ENCODE peak calls at places on chromosomes 2 and 18, in five cellular contexts. S, C, J, O and U are unnamed samples.

GRCh38 chr2:233278921-233279320 is 27.4 kb downstream of the ATG16L1 start:
- DNase-seq in J (no peak), S (no peak), C (no peak), O (no peak), U (no peak)

GRCh38 chr18:37564796-37565137 is 831 bp downstream of the CELF4 start:
- DNase-seq in J (peak; percentile 71), O (no peak), S (no peak), C (no peak), U (no peak)

GRCh38 chr18:52054301-52054700 is 285.7 kb upstream of the DCC start:
- DNase-seq in S (no peak), C (no peak), J (no peak), O (no peak), U (no peak)

GRCh38 chr18:11070593-11070992 is 78.8 kb downstream of the PIEZO2 start:
- DNase-seq in C (no peak), J (no peak), O (no peak), S (no peak), U (no peak)

GRCh38 chr2:47345584-47345913 is 57.4 kb upstream of the MSH2 start:
- DNase-seq in S (no peak), J (no peak), O (no peak), C (peak; percentile 48), U (no peak)

GRCh38 chr2:119011910-119012209 is 69.9 kb downstream of the MARCO start:
- DNase-seq in O (no peak), C (no peak), S (no peak), J (no peak), U (no peak)

GRCh38 chr2:80303006-80303741 is 1.4 kb downstream of the LRRTM1 start:
- DNase-seq in O (no peak), S (no peak), J (no peak), C (no peak), U (no peak)

GRCh38 chr2:173010233-173010632 is 65.4 kb upstream of the MAP3K20 start:
- DNase-seq in O (no peak), C (no peak), J (no peak), S (no peak), U (no peak)

GRCh38 chr2:172109670-172110421 is 7.1 kb upstream of the DLX2 start:
- DNase-seq in J (no peak), C (no peak), O (no peak), S (no peak), U (no peak)

GRCh38 chr2:201661366-201661765 is 18.1 kb upstream of the TMEM237 start:
- DNase-seq in C (no peak), O (no peak), S (no peak), J (no peak), U (no peak)

GRCh38 chr2:97936199-97936598 is 59.5 kb downstream of the TMEM131 start:
- DNase-seq in O (no peak), J (peak; percentile 68), S (no peak), C (peak; percentile 25), U (no peak)

GRCh38 chr2:135890830-135891229 is 14.6 kb upstream of the MCM6 start:
- DNase-seq in C (no peak), S (no peak), O (no peak), J (no peak), U (no peak)

GRCh38 chr2:69185807-69186206 is 172.8 kb downstream of the ANTXR1 start:
- DNase-seq in C (no peak), S (no peak), J (no peak), O (no peak), U (no peak)

GRCh38 chr2:85536479-85536878 is 2.5 kb upstream of the MAT2A start:
- DNase-seq in S (no peak), O (no peak), C (no peak), J (no peak), U (no peak)

GRCh38 chr2:86477349-86477748 is 36.2 kb downstream of the KDM3A start:
- DNase-seq in O (no peak), J (no peak), C (no peak), S (no peak), U (no peak)

GRCh38 chr2:85628658-85629057 is 12.7 kb downstream of the USP39 start:
- DNase-seq in C (no peak), O (no peak), S (no peak), J (no peak), U (no peak)

GRCh38 chr2:239077260-239077659 is 229.4 kb downstream of the TWIST2 start:
- DNase-seq in J (no peak), C (no peak), O (no peak), S (no peak), U (no peak)

GRCh38 chr2:20356042-20356441 is 5.4 kb upstream of the PUM2 start:
- DNase-seq in J (no peak), O (no peak), S (no peak), C (no peak), U (no peak)

GRCh38 chr2:113962692-113963480 is 73.0 kb downstream of the ACTR3 start:
- DNase-seq in C (no peak), O (no peak), J (no peak), S (no peak), U (no peak)

GRCh38 chr18:58194028-58194427 is 150.0 kb downstream of the NEDD4L start:
- DNase-seq in J (peak; percentile 65), C (no peak), O (no peak), S (no peak), U (no peak)

GRCh38 chr2:120508581-120509041 is 162.7 kb downstream of the INHBB start:
- DNase-seq in J (no peak), O (no peak), S (peak; percentile 63), C (no peak), U (no peak)

GRCh38 chr18:76686737-76687231 is 135.6 kb upstream of the ZNF236 start:
- DNase-seq in C (peak; percentile 48), O (no peak), S (peak; percentile 76), J (peak; percentile 70), U (no peak)

GRCh38 chr2:146821836-146822316 is 1023.0 kb upstream of the ACVR2A start:
- DNase-seq in J (no peak), S (no peak), C (no peak), O (no peak), U (no peak)

GRCh38 chr2:145744541-145745386 is 1224.8 kb upstream of the ZEB2 start:
- DNase-seq in C (no peak), O (no peak), S (no peak), J (no peak), U (no peak)

GRCh38 chr2:228652366-228652765 is 470.9 kb upstream of the SPHKAP start:
- DNase-seq in J (no peak), C (no peak), S (no peak), O (no peak), U (no peak)

GRCh38 chr18:63365909-63366269 is 1.1 kb downstream of the KDSR start:
- DNase-seq in C (no peak), S (no peak), J (no peak), O (no peak), U (no peak)

GRCh38 chr2:184628051-184628450 is 29.7 kb downstream of the ZNF804A start:
- DNase-seq in S (no peak), O (no peak), C (no peak), J (no peak), U (no peak)

GRCh38 chr2:149458502-149458901 is 128.1 kb downstream of the LYPD6 start:
- DNase-seq in C (no peak), O (no peak), S (no peak), J (no peak), U (no peak)

GRCh38 chr18:48938827-48939367 is 11.9 kb downstream of the SMAD7 start:
- DNase-seq in C (no peak), S (no peak), J (no peak), O (no peak), U (no peak)
- H3K4me1 ChIP-seq in C (peaks cover 99% of the 10 kb centered on the region), S (peaks cover 100% of the 10 kb centered on the region), J (peaks cover 85% of the 10 kb centered on the region), O (peaks cover 93% of the 10 kb centered on the region), U (peaks cover 70% of the 10 kb centered on the region)

DNA sequence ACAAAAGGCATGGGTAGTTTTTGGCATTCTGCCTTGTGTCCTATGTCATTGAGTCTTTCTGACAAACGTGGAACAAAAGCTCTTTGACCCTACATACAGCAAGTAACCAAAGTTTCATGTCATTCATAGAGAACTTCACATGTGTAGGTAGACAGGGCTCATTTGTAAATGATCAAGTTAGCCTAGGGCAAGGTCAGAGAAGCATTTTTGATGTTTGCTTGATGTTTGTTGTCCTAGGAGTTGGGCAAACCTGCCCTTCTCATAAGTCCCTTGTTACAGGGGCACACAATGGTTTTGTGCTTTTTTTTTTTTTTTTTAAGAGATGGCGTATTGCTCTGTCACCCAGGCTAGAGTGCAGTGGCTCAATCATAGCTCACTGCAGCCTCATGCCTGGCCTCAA is 83.3 kb upstream of the FAM136A start:
- DNase-seq in S (no peak), C (peak; percentile 43), O (no peak), J (no peak), U (no peak)
- H3K36me3 ChIP-seq in S (no peaks in the 10 kb centered on the region), C (no peaks in the 10 kb centered on the region), O (no peaks in the 10 kb centered on the region), J (no peaks in the 10 kb centered on the region), U (no peaks in the 10 kb centered on the region)

DNA sequence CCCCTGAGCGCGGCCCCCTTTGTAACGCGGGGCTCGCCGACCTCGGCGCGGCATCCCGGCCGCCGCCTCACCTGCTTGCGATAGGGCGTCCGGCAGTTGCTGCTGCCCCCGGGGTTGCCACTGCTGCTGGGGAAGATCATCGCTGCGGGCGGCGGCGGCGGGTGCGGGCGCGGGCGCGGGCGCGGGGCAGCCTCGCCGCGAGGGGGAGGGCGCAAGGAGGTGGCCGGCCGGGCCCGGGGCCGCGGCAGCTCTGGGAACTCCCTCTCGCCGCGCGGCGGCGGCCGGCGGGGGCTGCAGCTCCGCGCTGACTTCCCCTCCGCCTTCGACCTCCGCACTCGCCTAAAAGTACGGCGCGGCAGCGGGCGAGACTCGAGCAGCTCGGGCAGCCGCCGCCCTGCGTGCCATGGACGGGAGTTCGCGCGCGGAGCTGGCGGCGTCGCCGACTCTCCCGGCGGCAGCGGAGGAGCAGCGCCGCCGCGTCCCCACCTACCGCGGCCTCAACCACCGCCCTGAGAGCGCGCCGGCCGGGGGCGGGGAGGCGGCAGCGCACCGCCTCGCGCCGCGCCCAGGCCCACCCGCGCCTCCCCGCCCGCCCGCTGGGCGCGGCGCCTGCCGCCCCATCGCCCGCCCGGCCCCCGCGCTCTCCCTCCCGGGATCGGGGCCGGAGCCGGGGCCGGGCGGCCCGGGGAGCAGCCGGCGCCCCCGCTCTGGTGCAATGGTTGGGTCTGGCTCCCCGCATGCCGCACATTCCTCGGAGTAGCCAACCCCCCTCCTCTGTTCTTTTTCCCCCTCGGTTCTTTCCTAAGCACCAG is 86.0 kb downstream of the RBMS1 start:
- DNase-seq in O (peak; percentile 73), S (peak; percentile 75), C (peak; percentile 31), J (peak; percentile 58), U (no peak)
- H3K4me1 ChIP-seq in O (peaks cover 77% of the 10 kb centered on the region), S (peaks cover 60% of the 10 kb centered on the region), C (peaks cover 58% of the 10 kb centered on the region), J (peaks cover 4% of the 10 kb centered on the region), U (peaks cover 43% of the 10 kb centered on the region)

GRCh38 chr2:241602720-241603119 is 34.2 kb downstream of the THAP4 start:
- DNase-seq in O (no peak), S (no peak), J (no peak), C (no peak), U (no peak)

GRCh38 chr2:241598061-241598460 is 38.9 kb downstream of the THAP4 start:
- DNase-seq in O (no peak), C (no peak), J (no peak), S (peak; percentile 29), U (no peak)

GRCh38 chr2:241603686-241604085 is 33.3 kb downstream of the THAP4 start:
- DNase-seq in C (no peak), O (no peak), S (no peak), J (no peak), U (no peak)

GRCh38 chr2:241598487-241598886 is 38.5 kb downstream of the THAP4 start:
- DNase-seq in O (no peak), J (peak; percentile 63), C (peak; percentile 45), S (no peak), U (no peak)

DNA sequence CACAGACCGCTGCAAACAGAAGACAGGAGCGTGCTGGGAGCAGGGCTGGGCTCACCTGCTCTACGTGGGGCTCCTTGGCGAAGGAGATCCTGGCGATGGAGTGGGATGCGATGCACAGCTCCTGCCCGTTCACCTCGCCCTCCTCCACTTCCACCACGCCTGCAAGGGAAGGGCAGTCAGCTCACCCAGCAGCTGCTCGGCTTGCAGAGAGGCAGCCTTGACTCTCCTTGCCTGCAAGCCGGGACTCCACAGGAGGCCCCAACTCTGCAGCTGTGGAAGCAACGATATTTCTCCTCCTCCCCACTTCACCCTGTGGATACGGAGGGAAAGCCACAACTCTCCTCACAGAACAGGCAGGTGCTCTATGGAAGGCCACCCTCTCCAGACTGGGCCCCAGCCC is 35.1 kb downstream of the THAP4 start:
- DNase-seq in S (no peak), J (no peak), C (no peak), O (no peak), U (no peak)
- H3K36me3 ChIP-seq in S (peaks cover 32% of the 10 kb centered on the region), J (no peaks in the 10 kb centered on the region), C (peaks cover 27% of the 10 kb centered on the region), O (peaks cover 14% of the 10 kb centered on the region), U (peaks cover 27% of the 10 kb centered on the region)